ENCODE peak calls at places on chromosomes 2 and 18, in ten cellular contexts. R is tibial artery; V is H9; Q is CD8-positive, alpha-beta memory T cell; W is PC-9; T is upper lobe of right lung; X is GM23248; C is CD4-positive, alpha-beta memory T cell; D is right atrium auricular region; N is left ventricle myocardium inferior. E is an unnamed sample. For H3K27me3, the result is how much of the 10 kb centered on the place peaks cover.

GRCh38 chr18:25349131-25349925 is 2.6 kb downstream of the ZNF521 start:
- DNase-seq in V (peak), R (peak), D (no peak), N (peak), X (peak), Q (peak), C (no peak), T (peak), W (no peak), E (no peak)

GRCh38 chr2:46194856-46195255 is 102.4 kb upstream of the EPAS1 start:
- DNase-seq in V (no peak), D (no peak), T (no peak), X (no peak), W (no peak), Q (no peak), C (no peak), R (no peak), N (no peak), E (no peak)

GRCh38 chr2:15458277-15458676 is 102.9 kb downstream of the NBAS start:
- DNase-seq in V (no peak), N (no peak), R (no peak), T (no peak), D (no peak), X (no peak), Q (no peak), W (no peak), C (no peak), E (no peak)

GRCh38 chr18:70522183-70522582 is 233.3 kb downstream of the SOCS6 start:
- DNase-seq in Q (no peak), D (no peak), V (no peak), T (no peak), C (no peak), W (no peak), X (no peak), N (no peak), R (no peak), E (no peak)

GRCh38 chr2:229071292-229071976 is 199.7 kb downstream of the PID1 start:
- DNase-seq in V (no peak), T (no peak), N (peak), R (no peak), Q (no peak), D (no peak), C (no peak), W (no peak), X (no peak), E (no peak)

GRCh38 chr18:2774669-2775068 is 72.1 kb upstream of the EMILIN2 start:
- DNase-seq in W (no peak), C (no peak), X (no peak), D (no peak), R (no peak), T (no peak), V (no peak), Q (no peak), N (no peak), E (no peak)

GRCh38 chr2:229350117-229350805 is 79.2 kb upstream of the PID1 start:
- DNase-seq in R (no peak), T (no peak), X (peak), V (no peak), N (no peak), D (no peak), Q (no peak), C (no peak), W (no peak), E (no peak)

GRCh38 chr2:86037141-86037794 is 68.4 kb downstream of the POLR1A start:
- DNase-seq in R (peak), Q (peak), N (peak), C (no peak), W (no peak), T (peak), D (peak), V (no peak), X (peak), E (no peak)

GRCh38 chr18:13471495-13471845 is 252.9 kb downstream of the LDLRAD4 start:
- DNase-seq in X (no peak), V (no peak), W (no peak), Q (no peak), R (no peak), T (no peak), D (no peak), N (no peak), C (no peak), E (no peak)

GRCh38 chr2:210553371-210553770 is 3.0 kb upstream of the CPS1 start:
- DNase-seq in T (no peak), X (no peak), Q (no peak), C (no peak), V (no peak), R (no peak), D (no peak), W (peak), N (no peak), E (no peak)

GRCh38 chr2:169221745-169222369 is 140.5 kb downstream of the LRP2 start:
- DNase-seq in V (no peak), W (no peak), C (no peak), T (no peak), D (no peak), Q (no peak), N (no peak), R (no peak), X (peak), E (no peak)

GRCh38 chr2:189285351-189285750 is 105.8 kb upstream of the COL5A2 start:
- DNase-seq in T (no peak), N (no peak), C (no peak), Q (no peak), R (no peak), X (peak), D (no peak), V (no peak), W (no peak), E (no peak)

GRCh38 chr18:9914334-9914583 is 443 bp downstream of the VAPA start:
- DNase-seq in N (no peak), C (no peak), V (no peak), R (no peak), X (no peak), D (no peak), W (no peak), Q (no peak), T (no peak), E (no peak)

GRCh38 chr2:16665746-16666452 is at the start of gene CYRIA:
- DNase-seq in C (peak), V (peak), X (peak), R (peak), T (peak), N (peak), W (peak), Q (peak), D (no peak), E (no peak)

GRCh38 chr2:46390901-46391395 is 88.4 kb upstream of the TMEM247 start:
- DNase-seq in Q (no peak), X (no peak), V (peak), D (no peak), C (no peak), R (no peak), W (no peak), N (no peak), T (no peak), E (no peak)

GRCh38 chr2:197028230-197028629 is 101.7 kb upstream of the PGAP1 start:
- DNase-seq in R (no peak), T (no peak), V (no peak), C (no peak), X (peak), N (no peak), W (peak), D (no peak), Q (no peak), E (peak)

GRCh38 chr2:165793779-165794519 is at the start of gene GALNT3:
- DNase-seq in N (no peak), X (peak), C (peak), V (peak), D (no peak), R (no peak), T (peak), W (peak), Q (peak), E (no peak)

GRCh38 chr2:206255003-206255402 is 19.5 kb upstream of the ZDBF2 start:
- DNase-seq in W (no peak), V (peak), T (no peak), N (no peak), C (no peak), R (no peak), X (no peak), Q (no peak), D (no peak), E (no peak)

GRCh38 chr2:157831573-157832315 is 44.4 kb downstream of the ACVR1 start:
- DNase-seq in N (no peak), W (no peak), X (no peak), V (no peak), C (no peak), D (no peak), Q (no peak), R (no peak), T (no peak), E (no peak)

GRCh38 chr2:105888625-105889024 is 143.9 kb downstream of the NCK2 start:
- DNase-seq in N (no peak), X (peak), V (no peak), Q (no peak), R (no peak), T (no peak), C (no peak), W (no peak), D (no peak), E (no peak)

GRCh38 chr2:238523158-238524110 is 96.7 kb downstream of the ASB1 start:
- DNase-seq in T (no peak), W (no peak), D (no peak), R (no peak), N (no peak), V (peak), C (no peak), X (peak), Q (no peak), E (no peak)

GRCh38 chr18:23578067-23578705 is 8.1 kb downstream of the NPC1 start:
- DNase-seq in V (no peak), R (no peak), T (no peak), Q (no peak), W (no peak), D (no peak), X (no peak), N (no peak), C (no peak), E (no peak)

GRCh38 chr18:24924066-24924716 is 427.8 kb downstream of the ZNF521 start:
- DNase-seq in Q (no peak), T (no peak), C (no peak), X (no peak), R (no peak), W (no peak), N (no peak), D (no peak), V (peak), E (no peak)

GRCh38 chr2:102103992-102104871 is 38.3 kb upstream of the IL1R1 start:
- DNase-seq in T (peak), V (no peak), W (no peak), Q (peak), D (peak), N (peak), X (peak), R (peak), C (peak), E (no peak)

GRCh38 chr18:35408843-35409261 is 31.7 kb upstream of the ZNF396 start:
- DNase-seq in R (no peak), C (no peak), T (peak), D (no peak), X (no peak), V (no peak), N (no peak), W (peak), Q (no peak), E (no peak)

GRCh38 chr2:136647039-136647438 is 118.3 kb upstream of the THSD7B start:
- DNase-seq in X (no peak), T (no peak), R (no peak), C (no peak), D (no peak), Q (no peak), W (no peak), N (no peak), V (no peak), E (no peak)

GRCh38 chr2:20838016-20838415 is 15.1 kb upstream of the LDAH start:
- DNase-seq in X (no peak), N (no peak), W (no peak), D (no peak), C (no peak), Q (no peak), R (no peak), T (no peak), V (no peak), E (no peak)
- H3K27me3 ChIP-seq in X (under half), N (half or more), W (half or more), D (under half), C (under half), Q (under half), R (under half), T (under half), V (under half), E (under half)

GRCh38 chr2:121234144-121234543 is 50.9 kb downstream of the TFCP2L1 start:
- DNase-seq in N (no peak), Q (no peak), C (no peak), V (no peak), X (no peak), D (no peak), T (peak), W (no peak), R (peak), E (no peak)
- H3K27me3 ChIP-seq in N (half or more), Q (under half), C (under half), V (under half), X (under half), D (under half), T (under half), W (under half), R (under half), E (under half)

GRCh38 chr2:66239655-66240054 is 195.3 kb upstream of the MEIS1 start:
- DNase-seq in D (no peak), V (no peak), N (peak), C (no peak), T (no peak), W (no peak), X (no peak), Q (no peak), R (no peak), E (no peak)
- H3K27me3 ChIP-seq in D (under half), V (under half), N (under half), C (under half), T (under half), W (under half), X (under half), Q (under half), R (under half), E (under half)

GRCh38 chr2:161418275-161418714 is 2.2 kb downstream of the TBR1 start:
- DNase-seq in X (no peak), T (no peak), W (no peak), Q (no peak), C (no peak), N (no peak), V (no peak), D (no peak), R (no peak), E (no peak)
- H3K27me3 ChIP-seq in X (half or more), T (half or more), W (under half), Q (half or more), C (half or more), N (half or more), V (half or more), D (half or more), R (under half), E (half or more)

DNA sequence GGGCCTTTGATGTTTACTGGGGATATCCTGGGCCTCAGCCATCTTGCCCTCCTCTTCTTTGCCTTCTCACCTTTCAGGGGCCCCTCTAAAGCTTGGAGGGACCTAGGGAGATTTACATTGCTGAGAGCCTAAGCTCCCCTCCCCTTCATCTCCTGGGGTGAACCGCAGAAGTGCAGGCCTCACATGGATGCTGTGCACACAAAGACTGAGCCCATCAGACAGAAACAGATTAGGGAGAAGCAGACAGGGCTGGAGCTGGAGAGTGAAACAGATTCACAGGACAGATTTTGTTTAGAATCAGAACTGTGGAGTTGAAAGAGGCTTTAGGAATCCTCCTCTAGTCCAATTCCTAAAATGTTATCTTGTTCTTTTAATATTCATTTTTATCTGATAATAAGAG is 3.4 kb upstream of the CDK5R2 start:
- DNase-seq in D (no peak), W (no peak), C (no peak), R (no peak), N (no peak), T (no peak), X (no peak), Q (no peak), V (no peak), E (no peak)
- H3K27me3 ChIP-seq in D (under half), W (under half), C (under half), R (under half), N (half or more), T (under half), X (under half), Q (under half), V (under half), E (half or more)

GRCh38 chr2:219009294-219009693 is 16.1 kb upstream of the CRYBA2 start:
- DNase-seq in V (no peak), T (no peak), D (no peak), R (no peak), N (no peak), C (no peak), W (no peak), Q (no peak), X (no peak), E (no peak)
- H3K27me3 ChIP-seq in V (under half), T (under half), D (under half), R (under half), N (half or more), C (under half), W (under half), Q (under half), X (under half), E (under half)